ENCODE peak calls at places on chromosomes 1 and 21, in six cellular contexts. E is NT2/D1, D is HCT116, T is H4, X is mucosa of descending colon, B is tibial nerve. K is an unnamed sample.

GRCh38 chr21:29125979-29126378 is 4.5 kb upstream of the MAP3K7CL start:
- DNase-seq in E (no peak), D (no peak), T (no peak), X (no peak), B (no peak), K (no peak)

GRCh38 chr1:184025242-184025675 is 12.3 kb downstream of the COLGALT2 start:
- DNase-seq in E (peak; percentile 68), D (no peak), T (peak; percentile 64), X (no peak), B (no peak), K (no peak)

GRCh38 chr1:158112994-158113758 is 67.5 kb upstream of the CD1D start:
- DNase-seq in E (peak; percentile 64), D (no peak), T (no peak), X (no peak), B (no peak), K (no peak)

GRCh38 chr1:25245809-25246599 is 1.2 kb downstream of the RSRP1 start:
- DNase-seq in E (no peak), D (no peak), T (no peak), X (no peak), B (no peak), K (no peak)

GRCh38 chr1:224632381-224632871 is 16.3 kb downstream of the CNIH3 start:
- DNase-seq in E (no peak), D (no peak), T (peak; percentile 70), X (no peak), B (no peak), K (no peak)

GRCh38 chr1:248622491-248623106 is 12.3 kb downstream of the OR2T11 start:
- DNase-seq in E (no peak), D (peak; percentile 6), T (peak; percentile 37), X (no peak), B (no peak), K (no peak)

GRCh38 chr1:9166289-9167235 is 37.7 kb upstream of the GPR157 start:
- DNase-seq in E (no peak), D (no peak), T (no peak), X (no peak), B (peak; percentile 55), K (no peak)

GRCh38 chr1:155226910-155227260 is 18.4 kb downstream of the MTX1 start:
- DNase-seq in E (no peak), D (no peak), T (peak; percentile 52), X (peak; percentile 82), B (no peak), K (peak; percentile 78)

GRCh38 chr1:54395535-54395934 is 10.7 kb downstream of the SSBP3 start:
- DNase-seq in E (no peak), D (no peak), T (no peak), X (peak; percentile 4), B (no peak), K (no peak)

GRCh38 chr1:221381858-221382623 is 359.8 kb downstream of the DUSP10 start:
- DNase-seq in E (no peak), D (no peak), T (no peak), X (no peak), B (no peak), K (no peak)

GRCh38 chr1:154466136-154466665 is 35.8 kb upstream of the TDRD10 start:
- DNase-seq in E (no peak), D (no peak), T (no peak), X (no peak), B (no peak), K (no peak)